ENCODE peak calls at places on chromosome 11, in eight cellular contexts. Y, G, M, I, Z, S, R and V are unnamed samples.
A peak's percentile ranks its signal among the peaks of the same experiment; 100 is the strongest.

GRCh38 chr11:83241291-83241946 is 44.7 kb downstream of the CCDC90B start:
- DNase-seq in R (peak; percentile 40), Y (no peak), Z (peak; percentile 25), G (peak; percentile 20), S (no peak), I (peak; percentile 54), M (peak; percentile 48), V (no peak)

GRCh38 chr11:111378773-111379499 is at the start of gene POU2AF1:
- DNase-seq in Y (no peak), R (no peak), I (no peak), G (no peak), S (no peak), M (no peak), Z (no peak), V (no peak)

GRCh38 chr11:2920343-2920742 is 8.9 kb downstream of the PHLDA2 start:
- DNase-seq in R (no peak), Z (no peak), M (no peak), Y (no peak), I (no peak), G (no peak), S (no peak), V (no peak)

GRCh38 chr11:130738618-130739017 is 177.7 kb downstream of the SNX19 start:
- DNase-seq in I (no peak), Y (no peak), S (no peak), Z (no peak), M (no peak), G (no peak), R (no peak), V (no peak)

GRCh38 chr11:129018991-129019390 is 76.3 kb upstream of the TP53AIP1 start:
- DNase-seq in I (no peak), M (no peak), G (no peak), Z (no peak), R (no peak), Y (no peak), S (no peak), V (no peak)

GRCh38 chr11:504053-504993 is 2.7 kb downstream of the RNH1 start:
- DNase-seq in I (no peak), R (peak; percentile 61), Y (peak; percentile 30), S (no peak), Z (no peak), G (no peak), M (no peak), V (peak; percentile 79)

GRCh38 chr11:73566422-73566821 is 31.5 kb downstream of the FAM168A start:
- DNase-seq in Z (no peak), M (no peak), G (no peak), R (no peak), S (no peak), Y (no peak), I (no peak), V (no peak)

GRCh38 chr11:19660076-19660475 is 52.6 kb upstream of the NAV2 start:
- DNase-seq in R (no peak), Z (no peak), I (peak; percentile 71), Y (no peak), G (no peak), M (no peak), S (no peak), V (no peak)

GRCh38 chr11:65013130-65013691 is 749 bp upstream of the ARL2 start:
- DNase-seq in G (peak; percentile 61), R (no peak), Y (no peak), I (peak; percentile 87), Z (peak; percentile 93), S (peak; percentile 95), M (peak; percentile 84), V (peak; percentile 96)

GRCh38 chr11:74729397-74729796 is 1.8 kb downstream of the CHRDL2 start:
- DNase-seq in G (no peak), M (no peak), Y (no peak), R (no peak), Z (no peak), S (no peak), I (no peak), V (no peak)

GRCh38 chr11:64935634-64936081 is at the start of gene GPHA2:
- DNase-seq in G (no peak), M (peak; percentile 64), I (no peak), S (no peak), Y (no peak), R (no peak), Z (no peak), V (no peak)

GRCh38 chr11:79616392-79616831 is 175.6 kb upstream of the TENM4 start:
- DNase-seq in Z (no peak), R (no peak), M (no peak), G (no peak), I (no peak), Y (no peak), S (no peak), V (no peak)

GRCh38 chr11:103338621-103339484 is 229.6 kb downstream of the DYNC2H1 start:
- DNase-seq in R (no peak), S (no peak), G (no peak), Y (peak; percentile 14), I (peak; percentile 26), M (peak; percentile 6), Z (no peak), V (no peak)

GRCh38 chr11:61709572-61709971 is 29.4 kb downstream of the DAGLA start:
- DNase-seq in I (no peak), S (no peak), Z (no peak), M (no peak), R (no peak), Y (no peak), G (no peak), V (no peak)

GRCh38 chr11:58446294-58446693 is 4.3 kb upstream of the OR5B12 start:
- DNase-seq in G (no peak), R (no peak), M (no peak), Z (no peak), I (no peak), Y (no peak), S (no peak), V (no peak)

GRCh38 chr11:118660646-118661424 is 18.6 kb downstream of the TREH start:
- DNase-seq in Z (no peak), Y (no peak), M (no peak), I (no peak), R (no peak), S (peak; percentile 59), G (no peak), V (no peak)

GRCh38 chr11:3747704-3748103 is 49.6 kb downstream of the NUP98 start:
- DNase-seq in I (no peak), Z (no peak), M (no peak), R (no peak), Y (peak; percentile 62), S (no peak), G (peak; percentile 52), V (no peak)

GRCh38 chr11:15143855-15144254 is 29.1 kb downstream of the INSC start:
- DNase-seq in S (no peak), G (no peak), Y (no peak), R (no peak), I (no peak), M (no peak), Z (no peak), V (no peak)

GRCh38 chr11:98732947-98733346 is 287.8 kb upstream of the CNTN5 start:
- DNase-seq in M (no peak), Y (no peak), G (no peak), I (no peak), S (no peak), Z (no peak), R (no peak), V (no peak)

GRCh38 chr11:68889948-68890446 is 13.6 kb downstream of the MRPL21 start:
- DNase-seq in G (peak; percentile 27), R (peak; percentile 68), M (peak; percentile 42), Z (no peak), I (peak; percentile 47), Y (no peak), S (peak; percentile 83), V (peak; percentile 64)

GRCh38 chr11:117421471-117421870 is 93.8 kb downstream of the CEP164 start:
- DNase-seq in Z (no peak), I (no peak), S (no peak), M (no peak), Y (no peak), R (no peak), G (no peak), V (no peak)